ENCODE peak calls at places on chromosomes 2 and 18, in ten cellular contexts. One of them, this sample, is unnamed.

GRCh38 chr2:205984381-205984780 is 101.6 kb downstream of the INO80D start:
- DNase-seq in lower lobe of right lung: no peak
- DNase-seq in Peyer's patch: no peak
- DNase-seq in heart left ventricle: no peak
- DNase-seq in neuronal stem cell: no peak
- DNase-seq in breast epithelium: no peak
- DNase-seq in IMR-90: no peak
- DNase-seq in ovary: no peak
- DNase-seq in effector memory CD4-positive, alpha-beta T cell: no peak
- DNase-seq in hepatocyte: no peak
- DNase-seq in this sample: no peak

GRCh38 chr2:133045787-133046186 is 375.8 kb upstream of the LYPD1 start:
- DNase-seq in lower lobe of right lung: no peak
- DNase-seq in Peyer's patch: no peak
- DNase-seq in heart left ventricle: no peak
- DNase-seq in neuronal stem cell: no peak
- DNase-seq in breast epithelium: no peak
- DNase-seq in IMR-90: peak; percentile 63
- DNase-seq in ovary: no peak
- DNase-seq in effector memory CD4-positive, alpha-beta T cell: no peak
- DNase-seq in hepatocyte: no peak
- DNase-seq in this sample: no peak

GRCh38 chr18:45764000-45764686 is 40.2 kb downstream of the SLC14A1 start:
- DNase-seq in lower lobe of right lung: no peak
- DNase-seq in Peyer's patch: no peak
- DNase-seq in heart left ventricle: no peak
- DNase-seq in neuronal stem cell: no peak
- DNase-seq in breast epithelium: no peak
- DNase-seq in IMR-90: peak; percentile 67
- DNase-seq in ovary: no peak
- DNase-seq in effector memory CD4-positive, alpha-beta T cell: no peak
- DNase-seq in hepatocyte: no peak
- DNase-seq in this sample: no peak

GRCh38 chr2:37819228-37819627 is 105.9 kb upstream of the RMDN2 start:
- DNase-seq in lower lobe of right lung: no peak
- DNase-seq in Peyer's patch: no peak
- DNase-seq in heart left ventricle: no peak
- DNase-seq in neuronal stem cell: no peak
- DNase-seq in breast epithelium: no peak
- DNase-seq in IMR-90: peak; percentile 97
- DNase-seq in ovary: no peak
- DNase-seq in effector memory CD4-positive, alpha-beta T cell: no peak
- DNase-seq in hepatocyte: no peak
- DNase-seq in this sample: no peak

GRCh38 chr2:140580799-140581198 is 1550.0 kb downstream of the LRP1B start:
- DNase-seq in lower lobe of right lung: no peak
- DNase-seq in Peyer's patch: no peak
- DNase-seq in heart left ventricle: no peak
- DNase-seq in neuronal stem cell: no peak
- DNase-seq in breast epithelium: no peak
- DNase-seq in IMR-90: no peak
- DNase-seq in ovary: no peak
- DNase-seq in effector memory CD4-positive, alpha-beta T cell: no peak
- DNase-seq in hepatocyte: peak; percentile 28
- DNase-seq in this sample: no peak

GRCh38 chr2:161564906-161565305 is 59.3 kb upstream of the SLC4A10 start:
- DNase-seq in lower lobe of right lung: no peak
- DNase-seq in Peyer's patch: no peak
- DNase-seq in heart left ventricle: no peak
- DNase-seq in neuronal stem cell: no peak
- DNase-seq in breast epithelium: no peak
- DNase-seq in IMR-90: no peak
- DNase-seq in ovary: no peak
- DNase-seq in effector memory CD4-positive, alpha-beta T cell: no peak
- DNase-seq in hepatocyte: no peak
- DNase-seq in this sample: no peak

GRCh38 chr18:79360933-79361332 is 34.8 kb upstream of the NFATC1 start:
- DNase-seq in lower lobe of right lung: no peak
- DNase-seq in Peyer's patch: no peak
- DNase-seq in heart left ventricle: no peak
- DNase-seq in neuronal stem cell: no peak
- DNase-seq in breast epithelium: no peak
- DNase-seq in IMR-90: no peak
- DNase-seq in ovary: no peak
- DNase-seq in effector memory CD4-positive, alpha-beta T cell: no peak
- DNase-seq in hepatocyte: no peak
- DNase-seq in this sample: no peak

GRCh38 chr2:230684222-230685164 is 28.1 kb upstream of the CAB39 start:
- DNase-seq in lower lobe of right lung: no peak
- DNase-seq in Peyer's patch: no peak
- DNase-seq in heart left ventricle: no peak
- DNase-seq in neuronal stem cell: no peak
- DNase-seq in breast epithelium: no peak
- DNase-seq in IMR-90: peak; percentile 79
- DNase-seq in ovary: no peak
- DNase-seq in effector memory CD4-positive, alpha-beta T cell: no peak
- DNase-seq in hepatocyte: peak; percentile 45
- DNase-seq in this sample: no peak

GRCh38 chr2:30235008-30235655 is 3.8 kb downstream of the LBH start:
- DNase-seq in lower lobe of right lung: no peak
- DNase-seq in Peyer's patch: peak; percentile 50
- DNase-seq in heart left ventricle: no peak
- DNase-seq in neuronal stem cell: no peak
- DNase-seq in breast epithelium: no peak
- DNase-seq in IMR-90: peak; percentile 60
- DNase-seq in ovary: no peak
- DNase-seq in effector memory CD4-positive, alpha-beta T cell: no peak
- DNase-seq in hepatocyte: no peak
- DNase-seq in this sample: peak; percentile 29

DNA sequence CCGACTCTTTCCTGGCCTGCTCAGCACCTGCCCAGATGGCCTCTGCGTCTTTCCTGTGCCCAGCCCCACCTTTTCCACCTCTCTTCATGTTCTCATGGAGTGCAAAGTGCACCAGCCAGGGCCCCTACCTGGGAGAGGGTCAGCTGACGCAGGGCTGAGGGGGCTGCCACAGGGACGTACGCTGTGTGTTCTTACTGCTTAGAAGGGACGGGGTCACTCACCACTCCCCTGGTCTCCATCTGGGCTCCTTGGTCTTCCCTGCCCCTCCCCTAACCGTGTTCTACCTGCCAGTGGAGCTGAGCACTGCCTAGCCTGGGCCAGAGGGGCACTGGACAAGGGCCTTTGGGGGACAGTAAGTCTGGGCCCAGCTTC is 8.6 kb downstream of the ERFE start:
- DNase-seq in lower lobe of right lung: no peak
- DNase-seq in Peyer's patch: no peak
- DNase-seq in heart left ventricle: no peak
- DNase-seq in neuronal stem cell: no peak
- DNase-seq in breast epithelium: no peak
- DNase-seq in IMR-90: no peak
- DNase-seq in ovary: no peak
- DNase-seq in effector memory CD4-positive, alpha-beta T cell: no peak
- DNase-seq in hepatocyte: no peak
- DNase-seq in this sample: no peak
- H3K4me1 ChIP-seq in lower lobe of right lung: peaks cover 21% of the 10 kb centered on the region
- H3K4me1 ChIP-seq in Peyer's patch: no peaks in the 10 kb centered on the region
- H3K4me1 ChIP-seq in heart left ventricle: no peaks in the 10 kb centered on the region
- H3K4me1 ChIP-seq in neuronal stem cell: no peaks in the 10 kb centered on the region
- H3K4me1 ChIP-seq in breast epithelium: no peaks in the 10 kb centered on the region
- H3K4me1 ChIP-seq in IMR-90: peaks cover 35% of the 10 kb centered on the region
- H3K4me1 ChIP-seq in ovary: peaks cover 9% of the 10 kb centered on the region
- H3K4me1 ChIP-seq in effector memory CD4-positive, alpha-beta T cell: no peaks in the 10 kb centered on the region
- H3K4me1 ChIP-seq in hepatocyte: peaks cover 15% of the 10 kb centered on the region
- H3K4me1 ChIP-seq in this sample: no peaks in the 10 kb centered on the region

GRCh38 chr2:144947709-144948037 is 427.8 kb upstream of the ZEB2 start:
- DNase-seq in lower lobe of right lung: no peak
- DNase-seq in Peyer's patch: no peak
- DNase-seq in heart left ventricle: no peak
- DNase-seq in neuronal stem cell: no peak
- DNase-seq in breast epithelium: no peak
- DNase-seq in IMR-90: no peak
- DNase-seq in ovary: no peak
- DNase-seq in effector memory CD4-positive, alpha-beta T cell: no peak
- DNase-seq in hepatocyte: no peak
- DNase-seq in this sample: no peak
- H3K27ac ChIP-seq in lower lobe of right lung: no peak overlapping the region
- H3K27ac ChIP-seq in Peyer's patch: no peak overlapping the region
- H3K27ac ChIP-seq in heart left ventricle: no peak overlapping the region
- H3K27ac ChIP-seq in neuronal stem cell: no peak overlapping the region
- H3K27ac ChIP-seq in breast epithelium: no peak overlapping the region
- H3K27ac ChIP-seq in IMR-90: no peak overlapping the region
- H3K27ac ChIP-seq in ovary: no peak overlapping the region
- H3K27ac ChIP-seq in effector memory CD4-positive, alpha-beta T cell: no peak overlapping the region
- H3K27ac ChIP-seq in hepatocyte: no peak overlapping the region
- H3K27ac ChIP-seq in this sample: no peak overlapping the region

GRCh38 chr2:169735623-169736022 is 2.0 kb downstream of the KLHL23 start:
- DNase-seq in lower lobe of right lung: no peak
- DNase-seq in Peyer's patch: no peak
- DNase-seq in heart left ventricle: no peak
- DNase-seq in neuronal stem cell: no peak
- DNase-seq in breast epithelium: no peak
- DNase-seq in IMR-90: no peak
- DNase-seq in ovary: no peak
- DNase-seq in effector memory CD4-positive, alpha-beta T cell: no peak
- DNase-seq in hepatocyte: no peak
- DNase-seq in this sample: no peak

GRCh38 chr2:169738566-169739229 is 5.1 kb downstream of the KLHL23 start:
- DNase-seq in lower lobe of right lung: no peak
- DNase-seq in Peyer's patch: no peak
- DNase-seq in heart left ventricle: no peak
- DNase-seq in neuronal stem cell: no peak
- DNase-seq in breast epithelium: no peak
- DNase-seq in IMR-90: no peak
- DNase-seq in ovary: no peak
- DNase-seq in effector memory CD4-positive, alpha-beta T cell: no peak
- DNase-seq in hepatocyte: no peak
- DNase-seq in this sample: no peak

GRCh38 chr2:169739351-169739750 is 5.7 kb downstream of the KLHL23 start:
- DNase-seq in lower lobe of right lung: no peak
- DNase-seq in Peyer's patch: no peak
- DNase-seq in heart left ventricle: no peak
- DNase-seq in neuronal stem cell: no peak
- DNase-seq in breast epithelium: no peak
- DNase-seq in IMR-90: no peak
- DNase-seq in ovary: no peak
- DNase-seq in effector memory CD4-positive, alpha-beta T cell: no peak
- DNase-seq in hepatocyte: no peak
- DNase-seq in this sample: no peak

GRCh38 chr2:169734172-169734847 is 678 bp downstream of the KLHL23 start:
- DNase-seq in lower lobe of right lung: no peak
- DNase-seq in Peyer's patch: no peak
- DNase-seq in heart left ventricle: no peak
- DNase-seq in neuronal stem cell: peak; percentile 31
- DNase-seq in breast epithelium: no peak
- DNase-seq in IMR-90: no peak
- DNase-seq in ovary: peak; percentile 47
- DNase-seq in effector memory CD4-positive, alpha-beta T cell: no peak
- DNase-seq in hepatocyte: peak; percentile 62
- DNase-seq in this sample: no peak

DNA sequence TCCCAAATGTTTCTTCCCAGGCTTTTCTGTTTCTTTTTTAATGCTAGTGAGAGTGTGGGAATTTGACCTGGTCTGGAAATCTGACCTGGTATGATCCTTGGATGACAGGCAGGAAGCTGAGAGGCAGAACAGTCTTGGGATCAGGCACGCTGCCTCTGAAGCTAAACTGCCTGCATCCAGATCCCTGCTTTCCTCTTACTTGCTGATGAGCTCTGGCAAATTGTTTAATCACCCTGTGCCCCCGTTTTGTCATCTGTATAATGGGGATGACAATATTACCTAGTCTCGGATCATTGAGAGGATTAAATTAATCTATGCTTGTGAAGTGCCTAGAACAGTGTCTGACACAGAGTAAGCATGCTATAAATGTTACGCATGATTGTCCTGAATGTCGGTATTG is 3.3 kb downstream of the KLHL23 start:
- DNase-seq in lower lobe of right lung: no peak
- DNase-seq in Peyer's patch: no peak
- DNase-seq in heart left ventricle: no peak
- DNase-seq in neuronal stem cell: no peak
- DNase-seq in breast epithelium: no peak
- DNase-seq in IMR-90: no peak
- DNase-seq in ovary: no peak
- DNase-seq in effector memory CD4-positive, alpha-beta T cell: no peak
- DNase-seq in hepatocyte: no peak
- DNase-seq in this sample: no peak
- H3K4me1 ChIP-seq in lower lobe of right lung: peaks cover 3% of the 10 kb centered on the region
- H3K4me1 ChIP-seq in Peyer's patch: no peaks in the 10 kb centered on the region
- H3K4me1 ChIP-seq in heart left ventricle: peaks cover 5% of the 10 kb centered on the region
- H3K4me1 ChIP-seq in neuronal stem cell: peaks cover 10% of the 10 kb centered on the region
- H3K4me1 ChIP-seq in breast epithelium: no peaks in the 10 kb centered on the region
- H3K4me1 ChIP-seq in IMR-90: no peaks in the 10 kb centered on the region
- H3K4me1 ChIP-seq in ovary: peaks cover 7% of the 10 kb centered on the region
- H3K4me1 ChIP-seq in effector memory CD4-positive, alpha-beta T cell: peaks cover 12% of the 10 kb centered on the region
- H3K4me1 ChIP-seq in hepatocyte: peaks cover 17% of the 10 kb centered on the region
- H3K4me1 ChIP-seq in this sample: peaks cover 13% of the 10 kb centered on the region

DNA sequence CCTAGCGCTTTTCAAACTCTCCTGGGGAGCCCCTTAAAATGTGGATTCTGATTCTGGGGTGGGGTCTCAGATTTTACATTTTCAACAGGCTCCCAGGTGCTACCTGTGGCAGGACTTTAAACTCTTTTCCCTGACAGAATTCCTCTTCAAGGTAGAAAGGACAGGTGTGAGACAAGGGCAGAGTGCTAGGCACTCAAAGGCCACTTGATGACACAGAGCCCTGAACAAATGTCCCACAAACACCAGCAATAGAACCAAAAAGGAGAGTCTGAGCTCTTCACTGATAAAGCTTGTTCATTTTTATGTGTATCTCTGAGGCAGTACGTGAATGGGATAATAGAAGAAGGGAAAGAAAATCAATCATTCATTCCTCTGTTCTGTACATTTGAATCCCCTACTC is 77.7 kb upstream of the PELI1 start:
- DNase-seq in lower lobe of right lung: no peak
- DNase-seq in Peyer's patch: no peak
- DNase-seq in heart left ventricle: no peak
- DNase-seq in neuronal stem cell: no peak
- DNase-seq in breast epithelium: no peak
- DNase-seq in IMR-90: no peak
- DNase-seq in ovary: no peak
- DNase-seq in effector memory CD4-positive, alpha-beta T cell: no peak
- DNase-seq in hepatocyte: no peak
- DNase-seq in this sample: no peak
- H3K27ac ChIP-seq in lower lobe of right lung: no peak overlapping the region
- H3K27ac ChIP-seq in Peyer's patch: no peak overlapping the region
- H3K27ac ChIP-seq in heart left ventricle: peak overlapping the region; percentile 47
- H3K27ac ChIP-seq in neuronal stem cell: no peak overlapping the region
- H3K27ac ChIP-seq in breast epithelium: peak overlapping the region; percentile 78
- H3K27ac ChIP-seq in IMR-90: no peak overlapping the region
- H3K27ac ChIP-seq in ovary: no peak overlapping the region
- H3K27ac ChIP-seq in effector memory CD4-positive, alpha-beta T cell: no peak overlapping the region
- H3K27ac ChIP-seq in hepatocyte: peak overlapping the region; percentile 22
- H3K27ac ChIP-seq in this sample: no peak overlapping the region

This sample was measured in CD4-positive, CD25-positive, alpha-beta regulatory T cell.